ENCODE peak calls at places on chromosomes 7 and 10, in four cellular contexts. R is H1, T is GM12878, G is K562. L is an unnamed sample.

GRCh38 chr10:29501692-29502091 is 133.1 kb downstream of the SVIL start:
- DNase-seq in G (peak; percentile 22), T (no peak), R (no peak), L (peak; percentile 59)

GRCh38 chr10:11242443-11243386 is 225.0 kb downstream of the CELF2 start:
- DNase-seq in R (no peak), T (peak; percentile 90), G (no peak), L (no peak)

GRCh38 chr7:70788276-70788675 is 343.7 kb upstream of the GALNT17 start:
- DNase-seq in R (no peak), T (no peak), G (peak; percentile 61), L (no peak)

GRCh38 chr10:77226871-77227557 is 410.6 kb downstream of the KCNMA1 start:
- DNase-seq in G (no peak), T (no peak), R (no peak), L (no peak)

GRCh38 chr7:76023002-76023401 is 24.8 kb downstream of the STYXL1 start:
- DNase-seq in G (no peak), R (no peak), T (no peak), L (no peak)

GRCh38 chr10:60853672-60854071 is 75.4 kb downstream of the CDK1 start:
- DNase-seq in R (no peak), G (no peak), T (no peak), L (no peak)

GRCh38 chr10:102153093-102153620 is 968 bp downstream of the NOLC1 start:
- DNase-seq in T (no peak), G (no peak), R (no peak), L (no peak)

GRCh38 chr10:130301026-130301892 is 165.1 kb downstream of the GLRX3 start:
- DNase-seq in T (no peak), R (no peak), G (no peak), L (no peak)

GRCh38 chr7:72444023-72444776 is 32.1 kb upstream of the CALN1 start:
- DNase-seq in G (no peak), T (no peak), R (no peak), L (no peak)

GRCh38 chr7:141640239-141640840 is 61.6 kb downstream of the DENND11 start:
- DNase-seq in G (no peak), R (no peak), T (no peak), L (no peak)

GRCh38 chr10:21100871-21101514 is 203.9 kb upstream of the NEBL start:
- DNase-seq in R (no peak), T (no peak), G (no peak), L (no peak)

GRCh38 chr7:28666144-28666543 is 253.8 kb downstream of the CREB5 start:
- DNase-seq in G (no peak), R (no peak), T (no peak), L (no peak)

GRCh38 chr7:69388462-69389137 is 209.7 kb upstream of the AUTS2 start:
- DNase-seq in R (no peak), G (no peak), T (no peak), L (no peak)

GRCh38 chr10:22323538-22324305 is 2.8 kb downstream of the BMI1 start:
- DNase-seq in G (no peak), R (no peak), T (no peak), L (no peak)

GRCh38 chr7:113202282-113202681 is 83.9 kb upstream of the SMIM30 start:
- DNase-seq in G (no peak), T (no peak), R (no peak), L (no peak)

GRCh38 chr10:115861864-115862263 is 411.1 kb downstream of the GFRA1 start:
- DNase-seq in R (no peak), T (no peak), G (no peak), L (no peak)

GRCh38 chr7:16785316-16785715 is 19.5 kb downstream of the AGR2 start:
- DNase-seq in R (no peak), T (no peak), G (no peak), L (no peak)

GRCh38 chr7:47326220-47326619 is 255.7 kb downstream of the TNS3 start:
- DNase-seq in G (no peak), R (no peak), T (no peak), L (no peak)

GRCh38 chr10:14259696-14260595 is 70.8 kb downstream of the FRMD4A start:
- DNase-seq in R (no peak), G (no peak), T (no peak), L (no peak)

GRCh38 chr7:7746419-7746818 is 28.0 kb upstream of the RPA3 start:
- DNase-seq in T (no peak), G (no peak), R (no peak), L (no peak)

GRCh38 chr7:11492307-11492706 is 339.7 kb downstream of the THSD7A start:
- DNase-seq in R (no peak), G (no peak), T (no peak), L (no peak)

GRCh38 chr10:6786579-6787031 is 206.5 kb upstream of the PRKCQ start:
- DNase-seq in G (no peak), R (no peak), T (no peak), L (no peak)

GRCh38 chr10:82924711-82925110 is 1049.7 kb downstream of the NRG3 start:
- DNase-seq in T (no peak), R (no peak), G (no peak), L (no peak)

GRCh38 chr7:131300572-131301466 is 26.9 kb upstream of the MKLN1 start:
- DNase-seq in R (no peak), G (no peak), T (no peak), L (no peak)

GRCh38 chr10:129857242-129857960 is 106.7 kb downstream of the EBF3 start:
- DNase-seq in G (no peak), R (no peak), T (no peak), L (no peak)

GRCh38 chr10:110857265-110858158 is 14.2 kb upstream of the PDCD4 start:
- DNase-seq in T (peak; percentile 78), R (no peak), G (peak; percentile 57), L (no peak)

GRCh38 chr10:42876945-42877344 is 94.3 kb downstream of the BMS1 start:
- DNase-seq in G (no peak), T (no peak), R (no peak), L (no peak)
- TF ChIP-seq EGR1 in G (no peak), T (no peak), R (no peak), L (no peak)

GRCh38 chr7:98638853-98639252 is 21.8 kb downstream of the NPTX2 start:
- DNase-seq in R (no peak), G (no peak), T (no peak), L (no peak)
- TF ChIP-seq EGR1 in R (no peak), G (no peak), T (no peak), L (no peak)

GRCh38 chr10:69866246-69866687 is 64.6 kb downstream of the COL13A1 start:
- DNase-seq in R (no peak), G (no peak), T (no peak), L (no peak)

GRCh38 chr10:69864321-69864720 is 62.6 kb downstream of the COL13A1 start:
- DNase-seq in T (no peak), R (no peak), G (no peak), L (peak; percentile 66)

GRCh38 chr10:69866688-69867461 is 65.2 kb downstream of the COL13A1 start:
- DNase-seq in G (no peak), T (no peak), R (no peak), L (peak; percentile 26)

GRCh38 chr10:69863580-69863979 is 61.9 kb downstream of the COL13A1 start:
- DNase-seq in T (no peak), G (no peak), R (no peak), L (no peak)

GRCh38 chr10:69865450-69865849 is 63.7 kb downstream of the COL13A1 start:
- DNase-seq in R (no peak), T (no peak), G (no peak), L (no peak)
- TF ChIP-seq EGR1 in R (no peak), T (no peak), G (no peak), L (no peak)

GRCh38 chr10:75332081-75332480 is 69.5 kb downstream of the ZNF503 start:
- DNase-seq in G (no peak), R (no peak), T (no peak), L (no peak)

GRCh38 chr10:75334720-75335119 is 66.8 kb downstream of the ZNF503 start:
- DNase-seq in R (no peak), T (no peak), G (no peak), L (no peak)

GRCh38 chr10:75335191-75335590 is 66.4 kb downstream of the ZNF503 start:
- DNase-seq in R (no peak), G (no peak), T (no peak), L (no peak)

GRCh38 chr10:75335983-75336382 is 65.6 kb downstream of the ZNF503 start:
- DNase-seq in R (no peak), T (peak; percentile 40), G (no peak), L (no peak)
- TF ChIP-seq EGR1 in R (no peak), T (no peak), G (no peak), L (no peak)